ENCODE peak calls at places on chromosome 11, in four cellular contexts. A is GM04504, K is mesendoderm, N is epithelial cell of esophagus. T is an unnamed sample.

GRCh38 chr11:49995559-49995958 is 13.2 kb upstream of the OR4C12 start:
- DNase-seq in K (peak), N (peak), A (peak), T (peak)

GRCh38 chr11:12693075-12693473 is 18.9 kb downstream of the TEAD1 start:
- DNase-seq in A (no peak), N (no peak), K (no peak), T (no peak)

GRCh38 chr11:118215262-118215661 is 9.5 kb downstream of the JAML start:
- DNase-seq in K (no peak), N (no peak), A (no peak), T (no peak)

GRCh38 chr11:107853070-107853469 is 5.5 kb downstream of the SLC35F2 start:
- DNase-seq in A (no peak), K (no peak), N (no peak), T (no peak)

GRCh38 chr11:23226331-23226909 is 366.1 kb upstream of the CCDC179 start:
- DNase-seq in K (no peak), A (peak), N (no peak), T (no peak)

GRCh38 chr11:270451-271208 is 7.6 kb upstream of the NLRP6 start:
- DNase-seq in A (no peak), K (no peak), N (no peak), T (no peak)

GRCh38 chr11:10317281-10317755 is 12.4 kb downstream of the ADM start:
- DNase-seq in N (no peak), A (no peak), K (peak), T (no peak)

GRCh38 chr11:17563961-17564686 is 17.1 kb downstream of the OTOG start:
- DNase-seq in A (no peak), K (no peak), N (no peak), T (no peak)

GRCh38 chr11:74641289-74641688 is 48.9 kb downstream of the POLD3 start:
- DNase-seq in A (no peak), N (no peak), K (no peak), T (no peak)

GRCh38 chr11:12629601-12630313 is 44.5 kb upstream of the TEAD1 start:
- DNase-seq in K (no peak), N (peak), A (no peak), T (no peak)

GRCh38 chr11:8715501-8715900 is 32.9 kb downstream of the RPL27A start:
- DNase-seq in A (no peak), K (no peak), N (no peak), T (no peak)

GRCh38 chr11:57345555-57346151 is 7.5 kb downstream of the P2RX3 start:
- DNase-seq in K (peak), N (peak), A (no peak), T (peak)

GRCh38 chr11:80309301-80309700 is 868.5 kb upstream of the TENM4 start:
- DNase-seq in N (peak), K (no peak), A (no peak), T (no peak)

GRCh38 chr11:70126494-70126893 is 48.4 kb downstream of the ANO1 start:
- DNase-seq in N (peak), K (no peak), A (no peak), T (no peak)

GRCh38 chr11:117219455-117219854 is 12.4 kb downstream of the PCSK7 start:
- DNase-seq in N (no peak), A (no peak), K (no peak), T (no peak)

GRCh38 chr11:134984421-134984820 is 572.4 kb upstream of the B3GAT1 start:
- DNase-seq in K (no peak), A (no peak), N (no peak), T (no peak)

GRCh38 chr11:133164986-133165385 is 367.3 kb downstream of the OPCML start:
- DNase-seq in K (no peak), N (no peak), A (no peak), T (no peak)

GRCh38 chr11:125123947-125124633 is 12.7 kb upstream of the TMEM218 start:
- DNase-seq in A (peak), N (peak), K (peak), T (peak)

GRCh38 chr11:68436985-68437926 is 23.3 kb upstream of the PPP6R3 start:
- DNase-seq in N (peak), K (peak), A (peak), T (peak)

GRCh38 chr11:1195690-1196515 is 27.0 kb upstream of the MUC5B start:
- DNase-seq in A (no peak), K (no peak), N (no peak), T (no peak)

GRCh38 chr11:62336949-62337681 is at the start of gene ASRGL1:
- DNase-seq in N (peak), A (peak), K (peak), T (no peak)

GRCh38 chr11:68809506-68809905 is 32.2 kb downstream of the CPT1A start:
- DNase-seq in A (no peak), N (no peak), K (no peak), T (no peak)

GRCh38 chr11:121524233-121524631 is 71.5 kb upstream of the SORL1-AS1 start:
- DNase-seq in A (no peak), K (no peak), N (no peak), T (no peak)

GRCh38 chr11:106697058-106697457 is 321.2 kb downstream of the GUCY1A2 start:
- DNase-seq in N (peak), K (no peak), A (peak), T (peak)

GRCh38 chr11:47216141-47216798 is 1.5 kb downstream of the DDB2 start:
- DNase-seq in N (peak), A (peak), K (peak), T (peak)